ENCODE peak calls at places on chromosome 11, in four cellular contexts. D is HCT116, V is psoas muscle, R is osteoblast. O is an unnamed sample.
A peak's percentile ranks its signal among the peaks of the same experiment; 100 is the strongest.

GRCh38 chr11:126561327-126561893 is 205.9 kb downstream of the ST3GAL4 start:
- DNase-seq in V (no peak), R (peak; percentile 73), D (no peak), O (no peak)

GRCh38 chr11:76415073-76415472 is 29.7 kb upstream of the EMSY start:
- DNase-seq in V (no peak), D (no peak), R (no peak), O (no peak)

GRCh38 chr11:58629857-58630256 is 7.4 kb downstream of the CNTF start:
- DNase-seq in D (peak; percentile 22), R (peak; percentile 49), V (no peak), O (no peak)

GRCh38 chr11:62958547-62959071 is 26.2 kb downstream of the SLC22A6 start:
- DNase-seq in R (no peak), V (peak; percentile 24), D (no peak), O (no peak)

GRCh38 chr11:57597971-57598830 is 716 bp downstream of the SERPING1 start:
- DNase-seq in R (peak; percentile 90), V (peak; percentile 86), D (no peak), O (no peak)

GRCh38 chr11:15627560-15627959 is 512.8 kb downstream of the INSC start:
- DNase-seq in R (peak; percentile 71), V (no peak), D (no peak), O (no peak)

GRCh38 chr11:76663912-76664440 is 6.6 kb downstream of the LRRC32 start:
- DNase-seq in R (peak; percentile 37), D (no peak), V (no peak), O (peak; percentile 59)

GRCh38 chr11:36195496-36196346 is 93.5 kb downstream of the COMMD9 start:
- DNase-seq in V (no peak), D (no peak), R (no peak), O (no peak)

GRCh38 chr11:88179966-88180629 is 4.9 kb upstream of the RAB38 start:
- DNase-seq in V (no peak), R (no peak), D (no peak), O (no peak)

GRCh38 chr11:94731921-94732601 is 36.1 kb upstream of the AMOTL1 start:
- DNase-seq in V (peak; percentile 17), R (peak; percentile 83), D (no peak), O (no peak)

GRCh38 chr11:70581991-70582885 is 183.9 kb downstream of the CTTN start:
- DNase-seq in D (no peak), R (peak; percentile 58), V (no peak), O (peak; percentile 82)

GRCh38 chr11:34354782-34355181 is 3.0 kb downstream of the ABTB2 start:
- DNase-seq in R (peak; percentile 31), V (no peak), D (no peak), O (no peak)

GRCh38 chr11:57801185-57801490 is 39.5 kb downstream of the CTNND1 start:
- DNase-seq in V (no peak), R (no peak), D (no peak), O (no peak)

GRCh38 chr11:75105462-75105925 is 8.8 kb upstream of the OR2AT4 start:
- DNase-seq in V (no peak), D (peak; percentile 39), R (no peak), O (no peak)

GRCh38 chr11:118843518-118843917 is 40.2 kb upstream of the CXCR5 start:
- DNase-seq in D (no peak), R (no peak), V (no peak), O (no peak)

GRCh38 chr11:78318733-78319132 is 98.9 kb downstream of the GAB2 start:
- DNase-seq in R (no peak), D (no peak), V (no peak), O (no peak)

GRCh38 chr11:69986421-69987229 is 91.5 kb upstream of the ANO1 start:
- DNase-seq in R (peak; percentile 76), D (no peak), V (no peak), O (no peak)

GRCh38 chr11:69657911-69658605 is 17.1 kb downstream of the LTO1 start:
- DNase-seq in V (no peak), D (no peak), R (peak; percentile 87), O (peak; percentile 79)

GRCh38 chr11:72075109-72075508 is 5.2 kb downstream of the NUMA1 start:
- DNase-seq in V (no peak), R (no peak), D (no peak), O (no peak)
- TF ChIP-seq CTCF in V (no peak), R (peak; percentile 14), D (peak; percentile 38), O (peak; percentile 26)

GRCh38 chr11:46827995-46828394 is 18.1 kb downstream of the CKAP5 start:
- DNase-seq in R (no peak), D (no peak), V (no peak), O (no peak)
- TF ChIP-seq CTCF in R (no peak), D (no peak), V (no peak), O (peak; percentile 29)

GRCh38 chr11:120929090-120929489 is 94.8 kb upstream of the TBCEL start:
- DNase-seq in D (no peak), V (no peak), R (no peak), O (no peak)

GRCh38 chr11:120929664-120930154 is 94.2 kb upstream of the TBCEL start:
- DNase-seq in D (peak; percentile 61), V (no peak), R (no peak), O (no peak)

GRCh38 chr11:120928506-120929062 is 95.3 kb upstream of the TBCEL start:
- DNase-seq in D (no peak), R (no peak), V (no peak), O (no peak)

GRCh38 chr11:120932305-120932905 is 91.5 kb upstream of the TBCEL start:
- DNase-seq in V (no peak), D (no peak), R (no peak), O (no peak)

GRCh38 chr11:120931057-120931779 is 92.7 kb upstream of the TBCEL start:
- DNase-seq in R (no peak), D (no peak), V (no peak), O (no peak)
- TF ChIP-seq CTCF in R (no peak), D (peak; percentile 49), V (no peak), O (no peak)

DNA sequence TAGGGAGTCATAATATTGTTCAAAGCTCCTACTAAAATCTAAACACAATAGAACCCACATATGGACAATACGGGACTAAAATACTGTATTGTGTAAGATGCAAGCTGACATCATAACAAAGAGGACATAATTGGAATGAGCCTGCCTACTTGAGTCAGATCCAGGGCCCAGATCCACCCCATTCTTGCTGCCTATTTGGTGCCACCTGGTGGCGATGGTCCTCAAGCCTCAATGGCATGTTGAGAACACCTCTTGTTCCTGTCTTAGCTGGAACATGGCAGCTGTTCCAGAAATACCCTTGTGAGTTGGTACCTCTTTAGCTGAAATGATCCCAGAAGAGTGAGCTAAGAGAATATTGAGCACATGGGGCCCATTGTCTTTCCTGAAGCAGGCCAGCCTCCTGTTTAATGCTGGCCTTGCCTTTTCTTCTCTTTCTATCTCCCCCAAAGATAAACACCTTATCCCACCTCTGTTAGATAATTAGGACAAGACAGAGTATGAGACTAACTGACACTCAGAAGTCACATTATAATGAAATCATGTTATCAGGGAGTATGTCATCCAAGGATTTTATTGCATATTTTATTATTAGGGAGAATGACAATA is 680.9 kb upstream of the ANO5 start:
- DNase-seq in D (peak; percentile 3), V (peak; percentile 23), R (no peak), O (no peak)
- TF ChIP-seq CTCF in D (peak; percentile 51), V (peak; percentile 28), R (no peak), O (peak; percentile 76)

GRCh38 chr11:135033545-135033944 is 621.5 kb upstream of the B3GAT1 start:
- DNase-seq in V (no peak), D (no peak), R (peak; percentile 82), O (no peak)
- TF ChIP-seq CTCF in V (no peak), D (no peak), R (peak; percentile 26), O (peak; percentile 83)

DNA sequence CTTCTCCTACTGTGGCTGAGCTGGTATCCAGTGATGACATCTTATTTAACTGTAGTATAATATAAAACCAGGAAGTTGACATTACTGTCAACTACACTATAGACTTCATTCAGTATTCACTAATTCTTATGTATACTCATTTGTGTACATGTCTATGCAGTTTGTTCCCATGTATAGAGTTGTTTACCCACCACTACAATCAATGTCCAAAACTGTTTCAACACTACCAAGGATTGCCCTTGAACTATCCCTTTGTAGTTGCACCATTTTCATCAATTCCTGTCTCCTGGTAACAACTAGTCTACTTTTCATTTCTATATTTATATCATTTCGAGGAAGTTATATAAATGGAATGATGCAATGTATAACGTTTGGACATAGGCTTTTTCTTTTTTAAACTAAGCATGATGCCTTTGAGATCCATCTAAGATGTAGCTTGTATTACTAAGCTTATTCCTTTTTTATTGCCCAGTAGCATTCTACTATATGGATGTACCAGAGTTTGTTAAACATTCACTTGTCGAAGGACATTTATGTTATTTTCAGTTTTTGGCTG is 39.2 kb downstream of the TMEM135 start:
- DNase-seq in D (no peak), V (no peak), R (no peak), O (no peak)
- TF ChIP-seq CTCF in D (no peak), V (no peak), R (no peak), O (no peak)

DNA sequence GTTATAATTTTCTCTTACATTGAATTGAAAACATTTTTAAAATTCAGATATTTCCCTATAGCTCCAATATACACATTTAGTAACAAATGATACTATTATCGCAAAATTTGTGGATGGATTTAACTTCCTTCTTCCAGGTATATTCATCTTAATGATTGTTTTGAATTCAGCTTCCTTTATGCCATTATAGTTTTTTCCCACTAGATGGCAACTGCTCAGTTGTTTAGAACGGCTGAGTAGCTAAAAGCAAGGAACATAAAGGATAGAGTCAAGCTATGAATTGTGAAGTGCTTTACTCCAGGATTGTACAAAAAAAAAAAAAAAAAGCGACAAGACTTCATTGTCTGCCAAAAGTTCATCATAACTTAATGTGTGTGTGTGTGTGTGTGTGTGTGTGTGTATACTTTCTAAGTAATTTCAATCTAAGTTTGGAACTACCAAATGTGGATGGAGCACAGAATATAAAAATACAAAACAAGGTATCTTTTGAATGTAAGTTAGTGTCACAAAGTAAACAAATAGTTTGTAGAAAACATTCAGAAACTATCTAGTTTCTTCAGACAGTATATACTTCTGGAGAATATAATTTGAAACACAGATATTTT is 846.4 kb downstream of the DLG2 start:
- DNase-seq in V (no peak), D (peak; percentile 12), R (peak; percentile 21), O (no peak)
- TF ChIP-seq CTCF in V (peak; percentile 49), D (peak; percentile 44), R (peak; percentile 49), O (peak; percentile 76)

GRCh38 chr11:889686-890475 is 20.7 kb downstream of the CHID1 start:
- DNase-seq in D (no peak), V (no peak), R (no peak), O (no peak)

GRCh38 chr11:894575-895201 is 15.9 kb downstream of the CHID1 start:
- DNase-seq in D (no peak), R (peak; percentile 87), V (no peak), O (no peak)

GRCh38 chr11:890794-891600 is 19.6 kb downstream of the CHID1 start:
- DNase-seq in R (no peak), V (no peak), D (no peak), O (no peak)

GRCh38 chr11:893008-893654 is 17.5 kb downstream of the CHID1 start:
- DNase-seq in D (no peak), V (no peak), R (no peak), O (no peak)

DNA sequence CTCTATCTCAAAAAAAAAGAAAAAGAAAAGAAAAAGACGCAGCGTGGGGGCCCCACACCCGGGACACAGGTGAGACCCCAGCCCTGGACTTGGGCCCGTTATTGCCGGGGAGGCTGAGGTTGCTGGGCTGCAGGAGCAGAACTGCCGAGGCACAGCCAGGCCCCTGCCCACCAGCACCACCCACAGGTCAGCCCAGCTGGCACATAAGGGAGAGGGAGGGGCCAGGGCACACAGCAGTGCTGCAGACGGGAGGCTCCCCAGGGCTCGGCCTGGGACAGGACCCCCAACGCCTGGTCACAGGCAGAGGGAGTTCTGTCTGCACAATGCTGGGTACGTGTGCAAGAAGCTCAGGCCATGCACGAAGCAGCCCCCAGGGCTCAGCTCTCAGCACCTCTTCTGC is 18.5 kb downstream of the CHID1 start:
- DNase-seq in R (no peak), D (no peak), V (no peak), O (no peak)
- TF ChIP-seq CTCF in R (no peak), D (peak; percentile 8), V (no peak), O (peak; percentile 16)

O was measured in chondrocyte.